ENCODE peak calls at places on chromosome 17, in four cellular contexts. K, L, Z and I are unnamed samples.
A peak's percentile ranks its signal among the peaks of the same experiment; 100 is the strongest.

GRCh38 chr17:79045830-79046500 is 22.0 kb downstream of the C1QTNF1 start:
- DNase-seq in K (peak; percentile 84), L (peak; percentile 82), Z (no peak), I (peak; percentile 97)

GRCh38 chr17:40173091-40173777 is 4.0 kb upstream of the RAPGEFL1 start:
- DNase-seq in K (no peak), L (no peak), Z (no peak), I (no peak)

GRCh38 chr17:16980813-16981731 is 9.2 kb upstream of the TNFRSF13B start:
- DNase-seq in K (no peak), L (peak; percentile 85), Z (no peak), I (no peak)

GRCh38 chr17:57739402-57740224 is 5.5 kb downstream of the CCDC182 start:
- DNase-seq in K (peak; percentile 21), L (peak; percentile 34), Z (no peak), I (peak; percentile 18)

GRCh38 chr17:79112471-79112870 is 37.8 kb downstream of the ENGASE start:
- DNase-seq in K (no peak), L (no peak), Z (no peak), I (no peak)

GRCh38 chr17:76408037-76408849 is 23.8 kb downstream of the SPHK1 start:
- DNase-seq in K (peak; percentile 55), L (peak; percentile 62), Z (no peak), I (peak; percentile 81)

GRCh38 chr17:57889892-57890856 is 40.3 kb upstream of the MRPS23 start:
- DNase-seq in K (peak; percentile 88), L (peak; percentile 97), Z (peak; percentile 63), I (peak; percentile 37)

GRCh38 chr17:74937064-74938051 is 1.7 kb downstream of the OTOP3 start:
- DNase-seq in K (no peak), L (no peak), Z (no peak), I (peak; percentile 40)

GRCh38 chr17:16938031-16938430 is 33.9 kb downstream of the TNFRSF13B start:
- DNase-seq in K (no peak), L (no peak), Z (no peak), I (peak; percentile 1)

GRCh38 chr17:29078183-29079045 is 35.5 kb downstream of the PIPOX start:
- DNase-seq in K (peak; percentile 13), L (peak; percentile 47), Z (no peak), I (peak; percentile 93)

GRCh38 chr17:18318122-18318521 is 3.0 kb downstream of the SMCR8 start:
- DNase-seq in K (no peak), L (peak; percentile 9), Z (no peak), I (no peak)
- H3K4me3 ChIP-seq in K (no peak overlapping the region), L (peak overlapping the region; percentile 54), Z (peak overlapping the region; percentile 2), I (no peak overlapping the region)

GRCh38 chr17:50203086-50203485 is 1.7 kb upstream of the COL1A1 start:
- DNase-seq in K (peak; percentile 64), L (peak; percentile 91), Z (no peak), I (no peak)
- H3K4me3 ChIP-seq in K (no peak overlapping the region), L (peak overlapping the region; percentile 99), Z (peak overlapping the region; percentile 97), I (no peak overlapping the region)

GRCh38 chr17:4499431-4500187 is 928 bp downstream of the SPNS2 start:
- DNase-seq in K (no peak), L (no peak), Z (no peak), I (no peak)

GRCh38 chr17:4500188-4500565 is 1.5 kb downstream of the SPNS2 start:
- DNase-seq in K (no peak), L (no peak), Z (no peak), I (no peak)

GRCh38 chr17:4503283-4504005 is 4.8 kb downstream of the SPNS2 start:
- DNase-seq in K (no peak), L (no peak), Z (no peak), I (no peak)

GRCh38 chr17:4502466-4503154 is 3.9 kb downstream of the SPNS2 start:
- DNase-seq in K (no peak), L (no peak), Z (no peak), I (no peak)

GRCh38 chr17:4501295-4501949 is 2.7 kb downstream of the SPNS2 start:
- DNase-seq in K (no peak), L (no peak), Z (no peak), I (no peak)
- H3K4me3 ChIP-seq in K (no peak overlapping the region), L (no peak overlapping the region), Z (no peak overlapping the region), I (no peak overlapping the region)

DNA sequence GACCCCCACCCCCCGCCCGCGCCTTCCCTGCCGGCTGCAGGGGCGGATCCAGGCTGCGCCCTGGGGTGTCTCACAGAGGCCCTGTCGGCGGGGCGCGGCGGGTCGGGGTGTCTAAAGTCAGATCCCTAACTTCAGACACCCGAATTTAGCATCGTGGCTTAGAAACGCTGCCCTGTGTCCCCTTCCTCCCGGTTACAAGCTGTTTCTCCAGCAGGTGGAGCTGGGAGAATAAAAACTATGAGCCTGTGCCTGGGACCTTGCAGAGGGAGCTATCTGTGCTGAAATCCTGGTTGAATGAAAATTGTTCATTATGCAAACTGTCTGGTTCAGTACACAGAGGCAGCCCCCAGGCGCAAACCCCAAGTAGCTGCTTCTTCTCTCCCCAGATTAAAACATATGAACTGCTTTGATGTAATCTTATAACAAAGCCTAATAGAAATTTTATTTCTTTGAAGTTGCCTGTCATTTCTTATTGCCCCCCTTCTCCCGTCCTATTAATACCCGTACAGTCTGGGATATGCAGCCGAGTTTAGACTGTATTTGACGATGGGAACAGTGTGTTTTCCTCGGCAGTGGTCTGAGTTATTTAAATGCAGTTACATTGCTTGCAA is 79.0 kb downstream of the RPA1 start:
- DNase-seq in K (peak; percentile 83), L (peak; percentile 85), Z (peak; percentile 37), I (peak; percentile 63)
- H3K4me3 ChIP-seq in K (peak overlapping the region; percentile 22), L (peak overlapping the region; percentile 62), Z (peak overlapping the region; percentile 4), I (peak overlapping the region; percentile 43)

DNA sequence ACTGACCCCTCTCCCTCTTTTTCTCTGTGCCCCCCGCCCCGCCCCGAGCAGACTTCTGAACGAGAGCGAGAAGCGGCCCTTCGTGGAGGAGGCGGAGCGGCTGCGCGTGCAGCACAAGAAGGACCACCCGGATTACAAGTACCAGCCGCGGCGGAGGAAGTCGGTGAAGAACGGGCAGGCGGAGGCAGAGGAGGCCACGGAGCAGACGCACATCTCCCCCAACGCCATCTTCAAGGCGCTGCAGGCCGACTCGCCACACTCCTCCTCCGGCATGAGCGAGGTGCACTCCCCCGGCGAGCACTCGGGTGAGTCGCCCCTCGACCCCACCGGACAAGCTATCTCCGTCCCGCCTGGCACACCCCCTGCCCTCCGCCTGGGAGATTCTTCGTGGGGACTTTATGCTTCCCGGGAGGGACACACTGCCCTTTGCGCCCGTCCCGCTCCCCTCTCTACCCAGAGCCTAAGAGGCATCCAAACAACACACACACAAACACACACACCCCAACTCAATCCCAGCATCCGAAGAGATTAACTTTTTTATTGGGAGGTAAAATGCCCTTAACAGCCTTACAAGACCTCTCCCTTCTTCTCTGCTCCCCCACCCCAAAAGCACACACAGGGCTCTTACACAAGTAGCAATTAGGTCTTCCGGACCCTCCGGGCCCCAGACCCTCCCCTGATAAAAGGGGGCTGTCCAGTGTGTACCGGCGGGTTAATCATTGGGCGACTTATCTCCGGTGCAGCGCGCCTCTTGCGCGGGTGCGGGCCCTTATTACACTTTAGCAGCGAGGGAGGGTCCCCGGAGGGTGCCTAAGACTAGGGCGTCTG is 2.1 kb downstream of the SOX9 start:
- DNase-seq in K (peak; percentile 82), L (peak; percentile 83), Z (no peak), I (peak; percentile 77)
- H3K4me3 ChIP-seq in K (peak overlapping the region; percentile 40), L (peak overlapping the region; percentile 94), Z (peak overlapping the region; percentile 79), I (peak overlapping the region; percentile 94)

DNA sequence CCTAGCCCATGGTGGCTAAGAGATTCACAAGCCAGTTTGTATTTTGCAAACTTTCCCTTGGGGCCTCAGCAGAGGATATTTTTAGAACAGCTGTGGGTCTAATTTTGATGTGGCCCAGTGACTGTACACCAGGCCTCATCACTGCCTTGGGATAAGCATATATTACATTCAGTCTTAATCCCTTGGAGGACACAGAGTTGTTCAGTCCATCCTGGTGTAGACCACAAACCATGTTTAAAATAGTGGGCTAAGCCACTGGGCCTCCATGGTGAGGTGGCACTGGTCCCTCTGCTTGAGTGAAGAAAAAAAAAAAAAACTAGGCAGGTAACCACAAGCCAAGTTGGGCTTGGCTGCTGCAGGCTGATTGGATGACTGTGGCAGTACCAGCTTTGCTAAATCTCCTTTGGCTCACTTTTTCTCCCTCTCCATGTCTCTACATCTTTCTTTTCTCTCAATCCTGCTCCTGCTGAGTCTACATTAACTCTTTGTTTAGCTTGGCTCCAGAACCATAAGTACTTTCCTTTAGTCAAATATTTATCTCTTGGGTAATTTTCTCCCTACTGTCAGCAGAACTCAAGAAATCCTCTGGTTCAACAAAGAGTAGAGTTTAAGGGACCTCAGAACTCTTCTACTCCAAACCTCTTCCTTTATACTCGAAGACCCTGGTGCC is 120.0 kb upstream of the TBX2 start:
- DNase-seq in K (no peak), L (peak; percentile 51), Z (no peak), I (peak; percentile 56)
- H3K4me3 ChIP-seq in K (no peak overlapping the region), L (no peak overlapping the region), Z (no peak overlapping the region), I (no peak overlapping the region)

DNA sequence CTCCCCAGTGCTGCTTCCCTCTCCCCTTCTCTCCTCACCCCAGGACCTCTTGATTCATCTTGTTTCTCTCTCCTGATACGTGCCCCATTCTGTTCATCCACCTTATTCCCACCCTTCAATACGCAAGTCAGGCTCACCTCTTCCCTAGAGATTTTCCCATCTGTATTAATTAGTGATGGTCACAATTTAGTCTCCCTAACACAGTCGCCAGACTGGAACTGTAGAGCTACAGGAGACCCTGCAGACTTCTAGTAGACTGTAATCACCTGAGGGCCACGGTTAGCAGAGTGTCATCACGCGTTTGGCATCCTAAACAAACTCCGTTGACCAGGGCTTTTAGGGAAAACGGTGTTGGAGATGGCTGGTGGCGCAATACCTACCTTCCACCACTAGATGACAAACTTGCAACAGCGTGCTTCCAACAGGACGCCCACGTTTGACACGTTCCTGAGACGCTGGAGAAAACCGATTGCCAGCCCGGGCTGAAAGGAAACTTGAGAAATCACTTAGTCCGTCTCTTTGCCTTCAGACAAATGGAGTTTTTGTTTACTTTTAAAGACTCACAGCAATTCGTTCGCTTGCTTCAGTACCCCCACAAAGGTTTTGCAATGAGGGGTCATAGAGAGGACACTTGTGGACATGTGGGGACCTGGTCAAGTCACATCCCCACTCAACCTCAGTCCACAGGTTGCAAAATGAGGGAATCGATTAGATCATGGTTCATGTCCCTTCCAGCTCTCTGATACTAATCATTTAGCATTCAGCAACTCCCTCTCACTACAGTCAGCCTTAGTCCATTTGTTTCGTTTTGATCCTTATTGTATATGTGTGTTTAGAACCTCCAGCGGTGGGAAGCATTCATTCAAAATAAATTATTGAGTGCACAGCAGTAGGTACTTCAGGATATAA is 20.6 kb downstream of the MYL4 start:
- DNase-seq in K (peak; percentile 97), L (peak; percentile 98), Z (peak; percentile 82), I (peak; percentile 96)
- H3K4me3 ChIP-seq in K (no peak overlapping the region), L (peak overlapping the region; percentile 66), Z (peak overlapping the region; percentile 15), I (peak overlapping the region; percentile 48)

GRCh38 chr17:43927101-43927935 is 15.0 kb downstream of the PPY start:
- DNase-seq in K (no peak), L (peak; percentile 36), Z (no peak), I (no peak)
- H3K4me3 ChIP-seq in K (peak overlapping the region; percentile 12), L (peak overlapping the region; percentile 47), Z (no peak overlapping the region), I (no peak overlapping the region)